ENCODE peak calls at places on chromosomes 12 and 14, in ten cellular contexts. T, B, N, I, V, C, L, Q, D and Z are unnamed samples. For H3K4me1, the result is how much of the 10 kb centered on the place peaks cover.

GRCh38 chr12:121719926-121720414 is 7.4 kb downstream of the TMEM120B start:
- DNase-seq in D (no peak), N (no peak), Q (no peak), T (peak), L (no peak), V (no peak), I (no peak), C (peak), B (no peak), Z (no peak)

GRCh38 chr14:59455411-59455810 is 9.8 kb downstream of the GPR135 start:
- DNase-seq in B (no peak), L (no peak), T (no peak), V (no peak), C (peak), D (no peak), I (no peak), Q (no peak), N (no peak), Z (no peak)

GRCh38 chr14:94054401-94054800 is 26.6 kb downstream of the DDX24 start:
- DNase-seq in L (no peak), I (no peak), T (no peak), C (no peak), Q (no peak), V (no peak), D (no peak), N (no peak), B (no peak), Z (no peak)

GRCh38 chr12:16608346-16608745 is 2.4 kb upstream of the LMO3 start:
- DNase-seq in T (no peak), I (no peak), L (no peak), N (no peak), Q (no peak), D (no peak), V (no peak), C (no peak), B (no peak), Z (no peak)

GRCh38 chr12:109738878-109739665 is 25.4 kb downstream of the FAM222A start:
- DNase-seq in L (peak), Q (peak), T (peak), C (peak), N (peak), I (no peak), B (peak), D (no peak), V (peak), Z (peak)

GRCh38 chr14:74618078-74618952 is 6.3 kb upstream of the LTBP2 start:
- DNase-seq in I (no peak), Q (peak), B (no peak), C (peak), D (peak), N (peak), V (no peak), L (no peak), T (no peak), Z (peak)

GRCh38 chr14:68621400-68622365 is 171.2 kb downstream of the ZFP36L1 start:
- DNase-seq in I (peak), B (peak), N (no peak), T (peak), V (peak), L (no peak), Q (peak), D (no peak), C (peak), Z (peak)

GRCh38 chr12:61857968-61858367 is 402.2 kb upstream of the USP15 start:
- DNase-seq in C (no peak), N (no peak), B (no peak), D (no peak), V (no peak), I (no peak), T (no peak), Q (no peak), L (no peak), Z (no peak)

GRCh38 chr12:107241421-107241820 is 148.1 kb upstream of the CRY1 start:
- DNase-seq in C (no peak), N (no peak), D (no peak), B (no peak), V (no peak), I (no peak), Q (no peak), T (no peak), L (no peak), Z (no peak)

GRCh38 chr12:11730299-11731041 is 81.0 kb downstream of the ETV6 start:
- DNase-seq in I (no peak), C (no peak), B (no peak), T (no peak), N (peak), D (peak), Q (no peak), V (no peak), L (peak), Z (no peak)

GRCh38 chr12:14238224-14238792 is 127.2 kb upstream of the ATF7IP start:
- DNase-seq in Q (no peak), L (no peak), C (peak), N (no peak), D (no peak), V (no peak), B (no peak), I (no peak), T (no peak), Z (no peak)

GRCh38 chr14:61051046-61051445 is 70.0 kb downstream of the SLC38A6 start:
- DNase-seq in B (no peak), V (peak), L (no peak), C (peak), Q (no peak), D (no peak), I (no peak), T (no peak), N (no peak), Z (peak)

GRCh38 chr12:131369094-131369845 is 341.6 kb upstream of the SFSWAP start:
- DNase-seq in B (no peak), N (no peak), V (peak), L (no peak), Q (peak), C (no peak), I (no peak), D (no peak), T (no peak), Z (no peak)

GRCh38 chr12:120529641-120530314 is 820 bp upstream of the COQ5 start:
- DNase-seq in D (peak), V (no peak), N (peak), B (no peak), L (no peak), Q (peak), T (no peak), C (peak), I (no peak), Z (no peak)

GRCh38 chr12:58034311-58034710 is 92.9 kb downstream of the ATP23 start:
- DNase-seq in I (no peak), C (no peak), T (no peak), L (no peak), B (no peak), V (no peak), Q (no peak), D (no peak), N (no peak), Z (no peak)

GRCh38 chr14:54503476-54503875 is 6.2 kb upstream of the CGRRF1 start:
- DNase-seq in C (peak), D (no peak), L (no peak), N (no peak), V (no peak), Q (no peak), T (no peak), I (no peak), B (no peak), Z (no peak)

GRCh38 chr12:67649165-67650126 is 901 bp downstream of the DYRK2 start:
- DNase-seq in T (peak), N (peak), L (peak), D (peak), C (no peak), V (peak), B (peak), Q (peak), I (peak), Z (peak)

DNA sequence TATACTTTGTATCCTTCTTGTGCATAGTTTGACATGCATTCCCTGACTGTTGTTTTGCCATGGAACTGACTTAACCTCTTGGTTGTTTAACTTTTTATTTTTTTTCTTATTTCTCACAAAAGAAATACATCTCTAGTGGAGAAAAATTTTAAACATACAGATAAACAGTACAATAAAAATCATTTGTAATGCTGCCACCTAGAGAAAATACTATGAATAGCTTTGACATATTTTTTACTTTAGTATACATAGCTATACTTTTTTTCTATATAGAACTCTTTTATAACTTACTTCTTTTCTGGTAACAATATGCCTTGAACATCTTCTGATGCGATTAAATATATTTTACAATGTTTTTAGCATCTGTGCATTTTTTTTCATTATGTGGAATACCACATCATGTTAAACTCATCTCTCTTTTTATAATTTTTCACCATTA is 184.5 kb downstream of the AKAP6 start:
- DNase-seq in D (no peak), L (no peak), I (no peak), B (no peak), T (no peak), Q (no peak), N (no peak), V (no peak), C (peak), Z (no peak)
- TF ChIP-seq CTCF in D (peak), L (peak), I (peak), B (peak), T (peak), Q (peak), N (peak), V (peak), C (peak), Z (peak)

GRCh38 chr12:124479680-124480468 is 87.5 kb downstream of the NCOR2 start:
- DNase-seq in V (no peak), L (peak), B (no peak), I (peak), Q (no peak), C (no peak), N (no peak), T (no peak), D (no peak), Z (peak)

GRCh38 chr12:124481257-124481750 is 86.1 kb downstream of the NCOR2 start:
- DNase-seq in D (no peak), B (no peak), V (peak), T (no peak), I (peak), L (peak), Q (no peak), N (peak), C (no peak), Z (no peak)

GRCh38 chr12:124481772-124482566 is 85.4 kb downstream of the NCOR2 start:
- DNase-seq in B (no peak), D (peak), V (no peak), N (no peak), Q (no peak), I (no peak), L (peak), C (no peak), T (no peak), Z (no peak)

GRCh38 chr12:124478985-124479645 is 88.3 kb downstream of the NCOR2 start:
- DNase-seq in Q (no peak), I (peak), V (no peak), B (no peak), C (no peak), L (peak), N (no peak), D (no peak), T (no peak), Z (peak)

GRCh38 chr12:124480469-124481256 is 86.7 kb downstream of the NCOR2 start:
- DNase-seq in L (peak), B (no peak), V (peak), Q (no peak), T (peak), I (peak), N (peak), D (peak), C (peak), Z (peak)
- H3K4me1 ChIP-seq in L (under half), B (under half), V (half or more), Q (under half), T (under half), I (under half), N (under half), D (under half), C (under half), Z (under half)

DNA sequence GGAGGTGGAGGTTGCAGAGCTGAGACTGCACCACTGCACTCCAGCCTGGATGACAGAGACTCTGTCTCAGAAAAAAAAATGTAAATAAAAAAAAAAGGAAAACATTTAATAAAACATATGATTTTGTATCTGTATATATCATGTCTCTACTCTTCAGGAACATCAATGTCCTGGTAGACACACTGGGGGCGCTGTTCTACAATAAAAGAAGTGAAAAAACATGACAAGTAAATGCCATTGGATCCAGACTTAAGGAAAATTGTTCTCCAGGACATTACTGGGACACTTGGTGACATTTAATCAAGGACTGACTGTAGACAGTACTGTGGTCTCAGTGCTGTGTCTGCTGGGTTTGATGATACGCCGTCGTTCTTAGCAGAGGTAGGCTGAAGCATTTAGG is 15.5 kb upstream of the KLC1 start:
- DNase-seq in C (no peak), D (peak), B (no peak), T (no peak), Q (no peak), I (no peak), N (no peak), V (no peak), L (no peak), Z (no peak)
- TF ChIP-seq CTCF in C (peak), D (no peak), B (no peak), T (no peak), Q (no peak), I (no peak), N (no peak), V (no peak), L (no peak), Z (no peak)

GRCh38 chr14:65336191-65336591 is 76.3 kb upstream of the FUT8 start:
- DNase-seq in B (no peak), D (no peak), Q (no peak), T (no peak), C (peak), N (no peak), I (no peak), V (no peak), L (no peak), Z (no peak)
- H3K4me1 ChIP-seq in B (under half), D (under half), Q (under half), T (under half), C (under half), N (under half), I (under half), V (under half), L (under half), Z (under half)

GRCh38 chr14:34122650-34123049 is 171.8 kb upstream of the EGLN3 start:
- DNase-seq in D (no peak), Q (no peak), B (no peak), V (no peak), I (no peak), L (no peak), N (no peak), C (no peak), T (no peak), Z (no peak)

GRCh38 chr14:34119107-34119858 is 168.4 kb upstream of the EGLN3 start:
- DNase-seq in N (no peak), Q (no peak), V (no peak), I (no peak), L (no peak), D (no peak), C (no peak), B (no peak), T (no peak), Z (no peak)

GRCh38 chr14:34122081-34122480 is 171.2 kb upstream of the EGLN3 start:
- DNase-seq in N (no peak), T (no peak), V (no peak), D (no peak), Q (no peak), L (no peak), I (no peak), B (no peak), C (no peak), Z (no peak)

GRCh38 chr14:34124585-34124984 is 173.7 kb upstream of the EGLN3 start:
- DNase-seq in I (no peak), L (no peak), D (no peak), B (no peak), T (no peak), C (no peak), Q (no peak), V (no peak), N (no peak), Z (no peak)

DNA sequence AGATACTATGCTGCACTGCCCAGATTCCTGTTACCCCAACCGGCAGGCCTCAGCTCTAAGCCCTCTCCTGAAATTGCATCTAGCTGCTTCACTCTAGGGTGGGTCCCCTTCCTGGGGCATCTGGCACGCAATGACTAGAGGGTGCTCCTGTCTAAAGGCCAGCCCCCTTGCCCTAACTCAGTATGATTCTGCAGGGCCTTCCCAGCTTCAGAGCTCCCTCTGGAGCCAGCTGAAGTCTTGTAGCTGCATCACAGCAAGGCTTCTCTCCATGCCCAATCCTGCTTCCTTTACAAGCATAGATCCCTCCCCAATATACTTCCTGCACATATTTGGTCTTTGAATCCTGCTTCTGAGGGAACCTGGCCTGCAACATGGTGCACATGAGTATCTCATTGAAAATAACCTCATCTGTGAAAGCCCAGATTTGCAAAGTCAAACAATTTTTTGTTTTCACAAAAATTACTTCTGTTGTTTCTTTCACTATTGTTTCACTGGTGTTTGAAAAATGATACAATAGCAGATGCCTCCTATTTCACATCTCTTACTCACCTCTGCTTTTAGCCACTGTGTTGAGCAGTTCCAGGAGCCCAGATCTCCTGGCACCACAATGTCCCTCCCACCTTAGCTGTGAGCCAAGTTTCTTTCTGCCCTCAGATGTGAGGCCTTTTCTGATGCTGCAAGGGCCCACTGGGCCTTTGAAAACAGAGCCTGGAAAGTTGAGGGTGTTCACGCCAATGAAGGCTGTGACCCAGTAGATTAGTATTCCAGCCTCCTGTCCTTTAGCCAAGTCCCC is 169.5 kb upstream of the EGLN3 start:
- DNase-seq in D (no peak), Q (peak), V (no peak), B (no peak), T (no peak), I (no peak), N (no peak), C (no peak), L (no peak), Z (no peak)
- TF ChIP-seq CTCF in D (no peak), Q (no peak), V (no peak), B (no peak), T (no peak), I (no peak), N (no peak), C (no peak), L (no peak), Z (no peak)